ENCODE peak calls at places on chromosomes 5 and 9, in five cellular contexts. One of them, this sample, is unnamed.

GRCh38 chr9:99807276-99807852 is 14.3 kb upstream of the NR4A3 start:
- DNase-seq in IMR-90: peak; percentile 59
- DNase-seq in H1: no peak
- DNase-seq in K562: peak; percentile 75
- DNase-seq in HepG2: peak; percentile 50
- DNase-seq in this sample: peak; percentile 69

GRCh38 chr9:134659688-134660131 is 18.1 kb downstream of the COL5A1 start:
- DNase-seq in IMR-90: no peak
- DNase-seq in H1: no peak
- DNase-seq in K562: no peak
- DNase-seq in HepG2: no peak
- DNase-seq in this sample: no peak

GRCh38 chr9:83219154-83219923 is 156.4 kb upstream of the RASEF start:
- DNase-seq in IMR-90: peak; percentile 46
- DNase-seq in H1: peak; percentile 79
- DNase-seq in K562: peak; percentile 23
- DNase-seq in HepG2: peak; percentile 77
- DNase-seq in this sample: peak; percentile 81

GRCh38 chr5:148853868-148854267 is 27.5 kb downstream of the ADRB2 start:
- DNase-seq in IMR-90: no peak
- DNase-seq in H1: no peak
- DNase-seq in K562: no peak
- DNase-seq in HepG2: no peak
- DNase-seq in this sample: no peak

GRCh38 chr9:32345243-32345642 is 39.2 kb upstream of the ACO1 start:
- DNase-seq in IMR-90: no peak
- DNase-seq in H1: peak; percentile 62
- DNase-seq in K562: no peak
- DNase-seq in HepG2: no peak
- DNase-seq in this sample: no peak

GRCh38 chr9:136720887-136721338 is 8.5 kb downstream of the DIPK1B start:
- DNase-seq in IMR-90: no peak
- DNase-seq in H1: no peak
- DNase-seq in K562: no peak
- DNase-seq in HepG2: no peak
- DNase-seq in this sample: no peak

GRCh38 chr5:120684749-120685415 is 220.8 kb downstream of the PRR16 start:
- DNase-seq in IMR-90: peak; percentile 12
- DNase-seq in H1: no peak
- DNase-seq in K562: peak; percentile 2
- DNase-seq in HepG2: no peak
- DNase-seq in this sample: peak; percentile 9

GRCh38 chr9:96214639-96215038 is 87.3 kb downstream of the HSD17B3 start:
- DNase-seq in IMR-90: no peak
- DNase-seq in H1: no peak
- DNase-seq in K562: no peak
- DNase-seq in HepG2: no peak
- DNase-seq in this sample: no peak

GRCh38 chr9:81844131-81844567 is 84.1 kb upstream of the SPATA31D4 start:
- DNase-seq in IMR-90: no peak
- DNase-seq in H1: no peak
- DNase-seq in K562: no peak
- DNase-seq in HepG2: peak; percentile 15
- DNase-seq in this sample: no peak

GRCh38 chr5:14996997-14997396 is 125.4 kb upstream of the ANKH start:
- DNase-seq in IMR-90: no peak
- DNase-seq in H1: no peak
- DNase-seq in K562: no peak
- DNase-seq in HepG2: no peak
- DNase-seq in this sample: no peak

GRCh38 chr5:123916331-123917121 is 404.5 kb downstream of the CSNK1G3 start:
- DNase-seq in IMR-90: peak; percentile 65
- DNase-seq in H1: no peak
- DNase-seq in K562: no peak
- DNase-seq in HepG2: no peak
- DNase-seq in this sample: no peak

GRCh38 chr5:138601444-138601843 is 26.2 kb upstream of the HSPA9 start:
- DNase-seq in IMR-90: peak; percentile 90
- DNase-seq in H1: no peak
- DNase-seq in K562: peak; percentile 48
- DNase-seq in HepG2: no peak
- DNase-seq in this sample: no peak

GRCh38 chr9:126698251-126698650 is 84.5 kb downstream of the LMX1B start:
- DNase-seq in IMR-90: no peak
- DNase-seq in H1: no peak
- DNase-seq in K562: no peak
- DNase-seq in HepG2: no peak
- DNase-seq in this sample: no peak

GRCh38 chr5:76367623-76368366 is 35.3 kb upstream of the IQGAP2 start:
- DNase-seq in IMR-90: peak; percentile 16
- DNase-seq in H1: no peak
- DNase-seq in K562: peak; percentile 42
- DNase-seq in HepG2: no peak
- DNase-seq in this sample: peak; percentile 18

GRCh38 chr9:90891656-90892055 is 90.0 kb downstream of the SYK start:
- DNase-seq in IMR-90: peak; percentile 8
- DNase-seq in H1: no peak
- DNase-seq in K562: no peak
- DNase-seq in HepG2: no peak
- DNase-seq in this sample: no peak
- H3K4me1 ChIP-seq in IMR-90: no peaks in the 10 kb centered on the region
- H3K4me1 ChIP-seq in H1: peaks cover 20% of the 10 kb centered on the region
- H3K4me1 ChIP-seq in K562: no peaks in the 10 kb centered on the region
- H3K4me1 ChIP-seq in HepG2: no peaks in the 10 kb centered on the region
- H3K4me1 ChIP-seq in this sample: no peaks in the 10 kb centered on the region

GRCh38 chr5:61085885-61086284 is 76.4 kb downstream of the SMIM15 start:
- DNase-seq in IMR-90: no peak
- DNase-seq in H1: no peak
- DNase-seq in K562: peak; percentile 46
- DNase-seq in HepG2: no peak
- DNase-seq in this sample: no peak

GRCh38 chr5:61084658-61085057 is 77.6 kb downstream of the SMIM15 start:
- DNase-seq in IMR-90: no peak
- DNase-seq in H1: no peak
- DNase-seq in K562: no peak
- DNase-seq in HepG2: no peak
- DNase-seq in this sample: no peak

GRCh38 chr5:61087921-61088320 is 74.3 kb downstream of the SMIM15 start:
- DNase-seq in IMR-90: no peak
- DNase-seq in H1: no peak
- DNase-seq in K562: no peak
- DNase-seq in HepG2: no peak
- DNase-seq in this sample: no peak

DNA sequence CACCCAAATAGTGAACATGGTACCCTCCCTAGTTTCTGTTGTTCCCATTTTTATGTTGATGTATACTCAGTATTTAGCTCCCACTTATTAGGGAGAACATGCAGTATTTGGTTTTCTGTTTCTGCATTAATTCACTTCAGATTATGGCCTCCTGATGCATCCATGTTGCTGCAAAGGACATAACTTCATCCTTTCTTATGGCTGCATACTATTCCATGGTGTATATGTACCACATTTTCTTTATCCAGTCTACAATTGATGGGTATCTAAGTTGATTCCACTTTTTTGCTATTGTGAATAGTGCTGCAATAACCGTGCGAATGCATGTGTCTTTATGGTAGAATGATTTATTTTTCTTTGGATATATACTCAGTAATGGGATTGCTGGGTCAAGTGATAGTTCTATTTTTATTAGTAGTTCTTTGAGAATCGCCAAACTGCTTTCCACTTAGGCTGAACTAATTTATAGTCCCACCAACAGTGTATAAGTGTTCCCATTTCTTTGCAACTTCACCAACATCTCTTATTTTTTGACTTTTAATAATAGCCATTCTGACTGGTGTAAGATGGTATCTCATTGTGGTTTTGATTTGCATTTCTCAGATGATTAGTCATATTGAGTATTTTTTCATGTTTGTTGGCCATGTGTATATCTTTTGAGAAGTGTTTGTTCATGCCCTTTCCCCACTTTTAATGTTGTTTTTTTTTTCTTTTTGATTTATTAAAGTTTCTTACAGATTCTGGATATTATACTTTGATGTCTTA is 79.6 kb downstream of the SMIM15 start:
- DNase-seq in IMR-90: peak; percentile 39
- DNase-seq in H1: no peak
- DNase-seq in K562: no peak
- DNase-seq in HepG2: no peak
- DNase-seq in this sample: no peak
- TF ChIP-seq MAFK in IMR-90: no peak
- TF ChIP-seq MAFK in H1: no peak
- TF ChIP-seq MAFK in K562: no peak
- TF ChIP-seq MAFK in HepG2: no peak
- TF ChIP-seq MAFK in this sample: no peak

GRCh38 chr5:36740259-36740898 is 134.0 kb downstream of the SLC1A3 start:
- DNase-seq in IMR-90: peak; percentile 71
- DNase-seq in H1: no peak
- DNase-seq in K562: peak; percentile 57
- DNase-seq in HepG2: no peak
- DNase-seq in this sample: no peak

GRCh38 chr5:36744041-36744677 is 132.4 kb upstream of the NIPBL start:
- DNase-seq in IMR-90: no peak
- DNase-seq in H1: no peak
- DNase-seq in K562: peak; percentile 54
- DNase-seq in HepG2: no peak
- DNase-seq in this sample: no peak

GRCh38 chr5:36741138-36741537 is 134.7 kb downstream of the SLC1A3 start:
- DNase-seq in IMR-90: peak; percentile 39
- DNase-seq in H1: no peak
- DNase-seq in K562: no peak
- DNase-seq in HepG2: no peak
- DNase-seq in this sample: no peak

GRCh38 chr5:36739751-36740221 is 133.4 kb downstream of the SLC1A3 start:
- DNase-seq in IMR-90: peak; percentile 69
- DNase-seq in H1: peak; percentile 68
- DNase-seq in K562: peak; percentile 90
- DNase-seq in HepG2: peak; percentile 39
- DNase-seq in this sample: peak; percentile 72

GRCh38 chr5:36744678-36745659 is 131.6 kb upstream of the NIPBL start:
- DNase-seq in IMR-90: peak; percentile 63
- DNase-seq in H1: peak; percentile 85
- DNase-seq in K562: peak; percentile 58
- DNase-seq in HepG2: peak; percentile 54
- DNase-seq in this sample: peak; percentile 78
- H3K4me1 ChIP-seq in IMR-90: peaks cover 4% of the 10 kb centered on the region
- H3K4me1 ChIP-seq in H1: peaks cover 13% of the 10 kb centered on the region
- H3K4me1 ChIP-seq in K562: peaks cover 17% of the 10 kb centered on the region
- H3K4me1 ChIP-seq in HepG2: peaks cover 21% of the 10 kb centered on the region
- H3K4me1 ChIP-seq in this sample: peaks cover 4% of the 10 kb centered on the region

GRCh38 chr5:170606939-170607338 is 103.1 kb downstream of the KCNIP1 start:
- DNase-seq in IMR-90: no peak
- DNase-seq in H1: no peak
- DNase-seq in K562: no peak
- DNase-seq in HepG2: no peak
- DNase-seq in this sample: no peak

GRCh38 chr5:170617519-170618218 is 113.8 kb downstream of the KCNIP1 start:
- DNase-seq in IMR-90: no peak
- DNase-seq in H1: no peak
- DNase-seq in K562: no peak
- DNase-seq in HepG2: no peak
- DNase-seq in this sample: no peak

GRCh38 chr5:170614071-170614490 is 110.3 kb downstream of the KCNIP1 start:
- DNase-seq in IMR-90: no peak
- DNase-seq in H1: no peak
- DNase-seq in K562: no peak
- DNase-seq in HepG2: no peak
- DNase-seq in this sample: no peak

GRCh38 chr5:170611446-170612088 is 107.7 kb downstream of the KCNIP1 start:
- DNase-seq in IMR-90: no peak
- DNase-seq in H1: no peak
- DNase-seq in K562: no peak
- DNase-seq in HepG2: no peak
- DNase-seq in this sample: no peak

GRCh38 chr5:170612256-170612656 is 108.4 kb downstream of the KCNIP1 start:
- DNase-seq in IMR-90: no peak
- DNase-seq in H1: peak; percentile 70
- DNase-seq in K562: no peak
- DNase-seq in HepG2: no peak
- DNase-seq in this sample: no peak
- TF ChIP-seq MAFK in IMR-90: no peak
- TF ChIP-seq MAFK in H1: peak; percentile 10
- TF ChIP-seq MAFK in K562: no peak
- TF ChIP-seq MAFK in HepG2: no peak
- TF ChIP-seq MAFK in this sample: no peak

DNA sequence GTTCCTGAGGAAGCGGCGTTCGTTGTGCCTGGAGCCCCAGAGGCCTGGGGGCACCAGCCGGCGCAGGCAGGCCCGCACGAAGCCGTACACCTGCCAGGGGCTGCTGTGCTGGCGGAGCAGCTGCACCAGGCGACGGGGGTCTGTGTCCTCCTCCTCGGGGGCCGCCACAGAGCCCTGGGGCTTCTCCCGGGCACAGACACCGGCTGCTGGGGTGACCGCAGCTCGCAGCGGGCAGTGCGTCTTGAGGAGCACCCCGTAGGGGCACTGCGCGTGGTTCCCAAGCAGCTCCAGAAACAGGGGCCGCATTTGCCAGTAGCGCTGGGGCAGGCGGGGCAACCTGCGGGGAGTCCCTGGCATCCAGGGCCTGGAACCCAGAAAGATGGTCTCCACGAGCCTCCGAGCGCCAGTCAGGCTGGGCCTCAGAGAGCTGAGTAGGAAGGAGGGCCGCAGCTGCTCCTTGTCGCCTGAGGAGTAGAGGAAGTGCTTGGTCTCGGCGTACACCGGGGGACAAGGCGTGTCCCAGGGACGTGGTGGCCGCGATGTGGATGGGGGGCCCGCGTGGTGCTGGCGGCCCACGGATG is 1.4 kb downstream of the TERT start:
- DNase-seq in IMR-90: no peak
- DNase-seq in H1: no peak
- DNase-seq in K562: no peak
- DNase-seq in HepG2: no peak
- DNase-seq in this sample: no peak
- H3K4me1 ChIP-seq in IMR-90: no peaks in the 10 kb centered on the region
- H3K4me1 ChIP-seq in H1: peaks cover 7% of the 10 kb centered on the region
- H3K4me1 ChIP-seq in K562: no peaks in the 10 kb centered on the region
- H3K4me1 ChIP-seq in HepG2: peaks cover 18% of the 10 kb centered on the region
- H3K4me1 ChIP-seq in this sample: peaks cover 8% of the 10 kb centered on the region

DNA sequence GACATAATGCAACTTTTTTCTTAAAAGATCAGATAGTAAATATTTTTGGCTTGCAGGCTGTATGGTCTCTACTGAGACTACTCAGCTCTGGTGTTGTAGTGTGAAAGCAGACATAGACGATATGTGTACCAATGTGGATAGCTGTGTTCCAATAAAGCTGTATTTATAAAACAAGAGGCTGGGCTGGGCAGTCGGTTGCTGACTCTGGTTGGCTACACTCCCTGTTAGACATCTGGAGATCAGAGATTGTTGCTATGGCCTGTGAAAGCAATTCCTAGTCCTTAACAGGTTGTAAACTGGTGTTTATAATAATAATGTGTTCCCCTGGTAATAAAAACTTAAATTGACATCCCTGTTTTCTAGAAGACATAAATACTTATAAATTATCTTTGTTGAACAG is 24.4 kb upstream of the SCAMP1 start:
- DNase-seq in IMR-90: no peak
- DNase-seq in H1: no peak
- DNase-seq in K562: no peak
- DNase-seq in HepG2: no peak
- DNase-seq in this sample: no peak
- TF ChIP-seq MAFK in IMR-90: no peak
- TF ChIP-seq MAFK in H1: no peak
- TF ChIP-seq MAFK in K562: no peak
- TF ChIP-seq MAFK in HepG2: no peak
- TF ChIP-seq MAFK in this sample: no peak